ENCODE peak calls at places on chromosomes 11 and 22, in five cellular contexts. Y, J, C, D and V are unnamed samples.
A peak's percentile ranks its signal among the peaks of the same experiment; 100 is the strongest.

GRCh38 chr11:70914496-70914895 is 337.9 kb downstream of the SHANK2 start:
- DNase-seq in C (no peak), D (no peak), J (no peak), Y (no peak), V (no peak)

GRCh38 chr11:13289081-13289480 is 11.5 kb downstream of the BMAL1 start:
- DNase-seq in D (peak; percentile 43), Y (no peak), C (peak; percentile 43), J (no peak), V (no peak)

GRCh38 chr11:118239509-118239908 is 12.7 kb downstream of the MPZL3 start:
- DNase-seq in C (no peak), J (no peak), Y (peak; percentile 46), D (no peak), V (no peak)

GRCh38 chr11:117686711-117687110 is 110.3 kb downstream of the DSCAML1 start:
- DNase-seq in J (no peak), C (peak; percentile 1), Y (no peak), D (no peak), V (no peak)

GRCh38 chr11:111422494-111423249 is 43.6 kb upstream of the POU2AF1 start:
- DNase-seq in Y (peak; percentile 75), J (peak; percentile 79), D (peak; percentile 87), C (peak; percentile 37), V (no peak)

GRCh38 chr22:41922336-41922735 is 4.3 kb downstream of the TNFRSF13C start:
- DNase-seq in Y (no peak), D (no peak), C (no peak), J (no peak), V (no peak)

GRCh38 chr11:129283141-129283540 is 91.0 kb upstream of the ARHGAP32 start:
- DNase-seq in J (no peak), Y (no peak), C (no peak), D (no peak), V (no peak)

GRCh38 chr11:1082728-1083620 is 8.3 kb downstream of the MUC2 start:
- DNase-seq in C (no peak), J (no peak), Y (no peak), D (peak; percentile 12), V (no peak)

GRCh38 chr11:3853935-3854659 is 1.4 kb upstream of the STIM1 start:
- DNase-seq in Y (peak; percentile 85), C (no peak), J (peak; percentile 84), D (no peak), V (no peak)

GRCh38 chr22:44193537-44193896 is 12.8 kb downstream of the PARVG start:
- DNase-seq in Y (peak; percentile 46), C (no peak), D (no peak), J (no peak), V (no peak)

GRCh38 chr11:84290647-84291046 is 1004.5 kb upstream of the CCDC90B start:
- DNase-seq in Y (no peak), C (peak; percentile 72), J (no peak), D (no peak), V (no peak)

GRCh38 chr22:27472975-27473374 is 328.6 kb downstream of the MN1 start:
- DNase-seq in J (no peak), Y (no peak), D (no peak), C (no peak), V (no peak)

GRCh38 chr11:135075740-135076139 is 663.7 kb upstream of the B3GAT1 start:
- DNase-seq in C (peak; percentile 21), Y (peak; percentile 92), J (peak; percentile 19), D (peak; percentile 92), V (no peak)

GRCh38 chr11:11349870-11350325 is 3.2 kb downstream of the CSNK2A3 start:
- DNase-seq in Y (no peak), C (peak; percentile 89), D (no peak), J (no peak), V (peak; percentile 16)

GRCh38 chr11:10076458-10077141 is 217.4 kb downstream of the SBF2 start:
- DNase-seq in Y (peak; percentile 56), J (peak; percentile 32), D (peak; percentile 77), C (peak; percentile 36), V (peak; percentile 35)

GRCh38 chr22:50229370-50229769 is 15.5 kb downstream of the TUBGCP6 start:
- DNase-seq in J (no peak), Y (no peak), C (no peak), D (no peak), V (no peak)

GRCh38 chr22:16960884-16961249 is 47.2 kb downstream of the GAB4 start:
- DNase-seq in J (no peak), D (no peak), Y (no peak), C (no peak), V (no peak)

GRCh38 chr11:124869856-124870387 is 4.7 kb downstream of the ROBO3 start:
- DNase-seq in D (no peak), Y (no peak), J (no peak), C (no peak), V (no peak)

GRCh38 chr11:117226388-117227385 is 5.2 kb downstream of the PCSK7 start:
- DNase-seq in Y (peak; percentile 51), D (no peak), C (peak; percentile 64), J (no peak), V (peak; percentile 56)

GRCh38 chr22:36331306-36331911 is 56.4 kb downstream of the MYH9 start:
- DNase-seq in C (peak; percentile 98), D (peak; percentile 54), J (peak; percentile 92), Y (peak; percentile 90), V (no peak)

GRCh38 chr22:42431401-42432019 is 693 bp downstream of the NFAM1 start:
- DNase-seq in J (no peak), D (no peak), Y (no peak), C (no peak), V (no peak)

GRCh38 chr22:49883294-49883640 is 29.6 kb downstream of the ZBED4 start:
- DNase-seq in Y (no peak), D (no peak), C (peak; percentile 44), J (no peak), V (no peak)

GRCh38 chr11:74417860-74418508 is 19.8 kb upstream of the PGM2L1 start:
- DNase-seq in C (peak; percentile 37), J (no peak), Y (peak; percentile 10), D (no peak), V (no peak)

GRCh38 chr11:80281194-80281593 is 840.4 kb upstream of the TENM4 start:
- DNase-seq in C (no peak), J (no peak), D (no peak), Y (no peak), V (no peak)

GRCh38 chr22:17218341-17218740 is 894 bp downstream of the ADA2 start:
- DNase-seq in Y (peak; percentile 24), D (no peak), C (no peak), J (peak; percentile 37), V (no peak)

GRCh38 chr22:49853981-49854791 is 542 bp downstream of the ZBED4 start:
- DNase-seq in Y (peak; percentile 51), J (no peak), D (no peak), C (peak; percentile 26), V (no peak)

GRCh38 chr11:14894657-14895598 is 2.9 kb upstream of the CYP2R1 start:
- DNase-seq in J (no peak), C (no peak), Y (peak; percentile 59), D (no peak), V (peak; percentile 24)

GRCh38 chr22:37290737-37291136 is 8.4 kb downstream of the CYTH4 start:
- DNase-seq in D (no peak), C (peak; percentile 44), J (no peak), Y (no peak), V (no peak)

GRCh38 chr11:121418625-121419114 is 33.4 kb upstream of the SORL1 start:
- DNase-seq in C (no peak), J (no peak), Y (peak; percentile 65), D (no peak), V (no peak)

GRCh38 chr22:40595497-40596234 is 40.9 kb downstream of the MRTFA start:
- DNase-seq in Y (no peak), C (no peak), J (no peak), D (no peak), V (no peak)

GRCh38 chr11:57001674-57002401 is 13.1 kb downstream of the OR5AK2 start:
- DNase-seq in C (no peak), D (no peak), J (no peak), Y (peak; percentile 2), V (no peak)
- TF ChIP-seq CTCF in C (peak; percentile 36), D (peak; percentile 41), J (peak; percentile 15), Y (peak; percentile 51), V (peak; percentile 42)

DNA sequence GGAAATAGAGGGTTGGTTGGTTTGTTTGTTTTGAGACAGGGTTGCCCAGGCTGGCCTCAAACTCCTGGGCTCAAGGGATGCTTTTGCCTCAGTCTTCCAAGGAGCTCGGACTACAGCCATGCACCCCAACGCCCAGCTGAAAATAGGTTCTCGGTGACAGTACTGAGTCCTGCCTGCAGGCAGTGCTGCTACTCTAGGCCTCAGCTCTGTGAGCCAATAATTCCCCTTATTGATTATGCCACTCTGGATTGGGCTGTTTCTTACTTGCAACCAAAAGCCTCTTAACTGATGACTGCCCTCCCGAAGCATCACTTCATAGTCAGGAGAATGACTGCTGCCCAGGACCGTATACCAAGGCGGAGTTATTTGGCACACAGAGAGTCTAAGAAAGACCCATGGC is 1.2 kb upstream of the C11orf16 start:
- DNase-seq in C (no peak), J (no peak), Y (no peak), D (no peak), V (no peak)
- TF ChIP-seq CTCF in C (no peak), J (no peak), Y (no peak), D (no peak), V (no peak)

DNA sequence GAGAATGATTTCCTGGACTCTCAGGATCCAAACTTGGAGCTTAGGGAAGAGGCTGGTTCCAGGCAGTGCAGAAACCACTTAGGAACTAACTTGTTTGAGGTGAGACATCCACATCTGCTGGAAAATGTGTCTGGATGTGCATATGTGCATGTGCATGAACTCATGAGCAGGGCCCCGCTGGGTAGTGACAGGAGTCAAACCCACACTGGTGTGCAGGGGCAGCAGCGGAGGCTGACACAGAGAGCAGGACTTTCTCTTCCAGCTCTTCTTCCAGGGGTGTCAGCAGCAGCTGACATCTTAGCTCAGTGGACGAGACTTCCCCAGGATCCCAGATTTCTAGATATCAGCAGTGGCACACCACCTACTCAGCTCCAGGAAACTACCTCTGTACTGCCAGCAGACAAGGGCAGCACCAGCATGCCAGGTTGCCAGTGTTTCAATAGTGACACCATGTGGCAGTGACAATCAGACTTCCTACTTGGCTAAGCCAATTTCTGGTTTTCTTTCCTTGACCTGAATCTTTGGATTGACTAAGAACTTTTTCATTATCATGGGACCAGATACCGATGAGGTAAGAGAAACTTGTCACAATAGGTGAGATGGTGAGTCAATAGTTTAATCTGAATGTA is 227.5 kb upstream of the ZC3H12C start:
- DNase-seq in J (no peak), D (peak; percentile 12), C (no peak), Y (peak; percentile 6), V (no peak)
- TF ChIP-seq CTCF in J (no peak), D (no peak), C (no peak), Y (no peak), V (no peak)

DNA sequence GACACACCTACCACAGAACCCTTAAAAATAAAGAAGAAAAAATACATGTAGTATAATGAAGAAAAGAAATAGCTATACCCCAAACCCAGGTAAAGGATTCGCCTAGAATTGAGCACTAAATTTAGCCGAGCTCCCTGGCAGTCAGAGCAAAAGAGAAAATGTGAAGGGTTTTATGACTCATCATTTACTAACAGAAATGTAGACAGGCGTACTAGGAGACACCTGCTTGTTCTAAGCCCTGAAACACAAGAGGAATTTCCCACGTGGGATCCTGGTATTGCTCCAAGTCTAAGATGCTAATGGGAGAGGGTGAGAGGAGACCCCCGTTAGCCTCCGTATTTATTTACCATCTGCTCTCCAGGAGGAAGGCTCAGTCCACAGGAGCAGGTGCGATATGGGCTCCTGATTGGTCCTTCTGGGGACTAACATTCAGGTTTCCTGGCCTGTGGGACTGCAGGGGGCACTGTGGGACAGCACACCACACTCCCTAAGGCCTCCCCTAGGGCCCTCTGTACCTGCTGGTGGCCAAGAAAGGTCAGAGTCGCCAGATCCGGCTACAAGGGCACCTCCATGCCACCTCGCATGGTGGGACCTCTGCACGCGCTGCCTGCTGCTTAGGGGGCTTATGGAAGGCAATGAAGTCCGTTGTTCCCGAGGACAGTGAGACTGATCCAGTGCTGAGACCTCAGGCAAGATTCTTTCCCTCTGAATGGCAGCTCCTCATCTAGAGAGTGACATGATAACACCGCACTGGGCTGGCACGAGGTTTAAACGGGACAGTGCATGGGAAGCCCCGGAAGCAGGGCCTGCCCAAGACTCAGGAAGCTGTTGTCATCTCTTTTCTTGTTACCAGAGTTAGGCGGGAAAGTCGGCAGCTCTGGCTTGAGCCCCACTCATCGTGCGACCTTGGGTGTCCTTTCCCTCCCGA is 25.8 kb downstream of the KCNC1 start:
- DNase-seq in D (peak; percentile 87), J (no peak), C (peak; percentile 22), Y (peak; percentile 62), V (peak; percentile 10)
- TF ChIP-seq CTCF in D (peak; percentile 28), J (peak; percentile 74), C (peak; percentile 65), Y (no peak), V (peak; percentile 72)